ENCODE peak calls at places on chromosomes 2 and 18, in five cellular contexts. V is astrocyte; E is posterior cingulate gyrus; R is NCI-H1105 treated with DMSO at 0.1 percent for 48 hours; U is activated CD4-positive, CD25-positive, alpha-beta regulatory T cell. K is an unnamed sample.

GRCh38 chr2:223062304-223062845 is 10.4 kb downstream of the KCNE4 start:
- DNase-seq in V (peak), E (no peak), R (no peak), U (no peak), K (no peak)

GRCh38 chr2:24871852-24872323 is 48.1 kb downstream of the ADCY3 start:
- DNase-seq in V (no peak), E (no peak), R (no peak), U (no peak), K (no peak)

GRCh38 chr2:170822292-170822884 is 5.7 kb downstream of the GAD1 start:
- DNase-seq in V (no peak), E (no peak), R (no peak), U (no peak), K (no peak)

GRCh38 chr18:12531747-12532146 is 124.0 kb downstream of the PRELID3A start:
- DNase-seq in V (no peak), E (no peak), R (no peak), U (no peak), K (no peak)

GRCh38 chr18:21458322-21458721 is 142.2 kb downstream of the ESCO1 start:
- DNase-seq in V (no peak), E (no peak), R (no peak), U (no peak), K (no peak)

GRCh38 chr2:134119117-134119671 is 134.7 kb upstream of the MGAT5 start:
- DNase-seq in V (no peak), E (no peak), R (no peak), U (no peak), K (no peak)

GRCh38 chr18:61333746-61334490 is 688 bp downstream of the CDH20 start:
- DNase-seq in V (no peak), E (peak), R (no peak), U (no peak), K (no peak)

GRCh38 chr18:58064406-58064998 is 20.5 kb downstream of the NEDD4L start:
- DNase-seq in V (no peak), E (no peak), R (no peak), U (no peak), K (no peak)

GRCh38 chr2:202116686-202117085 is 43.6 kb downstream of the KIAA2012 start:
- DNase-seq in V (no peak), E (no peak), R (no peak), U (no peak), K (no peak)

GRCh38 chr2:165016772-165017411 is 61.6 kb upstream of the SLC38A11 start:
- DNase-seq in V (peak), E (no peak), R (peak), U (no peak), K (no peak)

GRCh38 chr2:62112192-62112591 is 83.7 kb upstream of the B3GNT2 start:
- DNase-seq in V (no peak), E (no peak), R (no peak), U (no peak), K (no peak)

GRCh38 chr18:74856967-74857366 is 259.3 kb downstream of the ZNF407 start:
- DNase-seq in V (no peak), E (no peak), R (no peak), U (no peak), K (no peak)

GRCh38 chr2:209431701-209432100 is 7.9 kb downstream of the MAP2 start:
- DNase-seq in V (peak), E (no peak), R (no peak), U (no peak), K (no peak)

GRCh38 chr2:55152475-55153422 is 79.3 kb downstream of the CLHC1 start:
- DNase-seq in V (no peak), E (no peak), R (no peak), U (no peak), K (no peak)

GRCh38 chr2:126824663-126825062 is 74.0 kb upstream of the TEX51 start:
- DNase-seq in V (no peak), E (no peak), R (no peak), U (no peak), K (no peak)

GRCh38 chr2:19350678-19351401 is 7.6 kb downstream of the OSR1 start:
- DNase-seq in V (no peak), E (no peak), R (no peak), U (no peak), K (no peak)

GRCh38 chr2:6972067-6972710 is 55.0 kb downstream of the RNF144A start:
- DNase-seq in V (no peak), E (no peak), R (no peak), U (no peak), K (no peak)

GRCh38 chr2:64114063-64114911 is 29.9 kb downstream of the PELI1 start:
- DNase-seq in V (peak), E (no peak), R (no peak), U (no peak), K (no peak)

GRCh38 chr18:54134053-54134452 is 90.4 kb downstream of the MBD2 start:
- DNase-seq in V (no peak), E (no peak), R (no peak), U (no peak), K (no peak)

K was measured in omental fat pad.